ENCODE peak calls at places on chromosomes 5 and 9, in six cellular contexts. F, M, J, T, I and W are unnamed samples.
A peak's percentile ranks its signal among the peaks of the same experiment; 100 is the strongest.

GRCh38 chr9:113705938-113706519 is 170.1 kb upstream of the ZNF618 start:
- DNase-seq in T (no peak), M (no peak), I (no peak), J (no peak), F (no peak), W (peak; percentile 37)

GRCh38 chr5:39691993-39692392 is 267.2 kb upstream of the DAB2 start:
- DNase-seq in I (no peak), F (peak; percentile 26), T (no peak), M (no peak), J (no peak), W (no peak)

GRCh38 chr9:126862461-126862830 is 2.0 kb downstream of the ZBTB34 start:
- DNase-seq in J (no peak), F (no peak), T (no peak), I (no peak), M (peak; percentile 28), W (no peak)

GRCh38 chr9:119284118-119284517 is 85.1 kb downstream of the BRINP1 start:
- DNase-seq in T (no peak), M (no peak), F (no peak), J (no peak), I (no peak), W (no peak)

GRCh38 chr5:1542755-1543154 is 19.0 kb upstream of the LPCAT1 start:
- DNase-seq in F (peak; percentile 99), T (peak; percentile 99), M (no peak), I (no peak), J (no peak), W (no peak)

GRCh38 chr9:35529156-35529823 is 39.4 kb downstream of the RUSC2 start:
- DNase-seq in J (no peak), F (no peak), I (no peak), T (no peak), M (no peak), W (no peak)

GRCh38 chr5:150516011-150516410 is 8.1 kb downstream of the NDST1 start:
- DNase-seq in F (no peak), M (no peak), J (no peak), T (peak; percentile 87), I (no peak), W (no peak)

GRCh38 chr9:35814106-35814840 is 569 bp downstream of the HINT2 start:
- DNase-seq in J (no peak), I (peak; percentile 48), M (peak; percentile 75), F (peak; percentile 34), T (peak; percentile 50), W (no peak)

GRCh38 chr9:136342191-136343120 is 15.1 kb downstream of the GPSM1 start:
- DNase-seq in T (peak; percentile 44), I (peak; percentile 79), F (peak; percentile 60), M (peak; percentile 82), J (peak; percentile 72), W (peak; percentile 91)

GRCh38 chr5:140642718-140643117 is 3.5 kb downstream of the TMCO6 start:
- DNase-seq in J (no peak), T (peak; percentile 95), F (no peak), M (no peak), I (no peak), W (no peak)

GRCh38 chr9:7937018-7937417 is 137.4 kb upstream of the DMAC1 start:
- DNase-seq in J (no peak), M (no peak), F (no peak), I (no peak), T (no peak), W (no peak)

GRCh38 chr9:110109331-110110110 is 98.4 kb downstream of the C9orf152 start:
- DNase-seq in F (no peak), J (no peak), I (no peak), M (no peak), T (peak; percentile 39), W (no peak)

GRCh38 chr9:95726756-95727155 is 148.7 kb upstream of the ERCC6L2 start:
- DNase-seq in T (peak; percentile 74), F (peak; percentile 51), I (peak; percentile 46), J (no peak), M (peak; percentile 35), W (no peak)

GRCh38 chr9:2477755-2478154 is 143.8 kb upstream of the VLDLR start:
- DNase-seq in T (peak; percentile 41), M (no peak), I (no peak), F (peak; percentile 15), J (no peak), W (no peak)

GRCh38 chr5:160312139-160312959 is at the start of gene CCNJL:
- DNase-seq in J (no peak), T (no peak), I (peak; percentile 66), F (peak; percentile 33), M (no peak), W (peak; percentile 84)

GRCh38 chr5:143432658-143433239 is 29.3 kb upstream of the NR3C1 start:
- DNase-seq in F (no peak), I (no peak), M (peak; percentile 35), T (no peak), J (no peak), W (no peak)

GRCh38 chr5:122091942-122092600 is 14.0 kb upstream of the LOX start:
- DNase-seq in J (no peak), I (no peak), T (peak; percentile 79), M (no peak), F (peak; percentile 59), W (no peak)
- TF ChIP-seq CTCF in J (peak; percentile 42), I (no peak), T (peak; percentile 54), M (peak; percentile 53), F (peak; percentile 52), W (peak; percentile 67)

DNA sequence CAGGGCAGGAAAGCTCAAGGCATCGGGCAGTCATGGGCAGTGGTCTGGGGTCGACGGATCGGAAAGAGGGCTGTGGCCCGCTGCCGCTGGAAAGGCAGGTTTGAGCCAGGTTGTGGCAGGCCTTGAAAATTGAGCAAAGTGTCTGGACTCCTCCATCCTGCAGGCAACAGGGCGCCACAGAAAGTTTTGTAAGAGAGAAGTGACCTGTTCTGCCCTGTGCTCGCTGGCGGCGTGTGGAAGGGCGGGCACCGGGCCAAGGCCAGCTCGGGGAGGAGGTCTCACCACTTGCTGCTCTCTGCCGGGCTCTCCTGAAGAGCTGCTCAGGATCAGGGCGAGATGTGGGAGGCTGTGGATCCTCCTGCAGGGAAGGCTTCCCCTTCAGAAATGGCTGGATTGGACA is 41.4 kb upstream of the FAT2 start:
- DNase-seq in T (no peak), I (no peak), F (no peak), J (no peak), M (no peak), W (no peak)
- TF ChIP-seq CTCF in T (no peak), I (no peak), F (no peak), J (no peak), M (no peak), W (no peak)

DNA sequence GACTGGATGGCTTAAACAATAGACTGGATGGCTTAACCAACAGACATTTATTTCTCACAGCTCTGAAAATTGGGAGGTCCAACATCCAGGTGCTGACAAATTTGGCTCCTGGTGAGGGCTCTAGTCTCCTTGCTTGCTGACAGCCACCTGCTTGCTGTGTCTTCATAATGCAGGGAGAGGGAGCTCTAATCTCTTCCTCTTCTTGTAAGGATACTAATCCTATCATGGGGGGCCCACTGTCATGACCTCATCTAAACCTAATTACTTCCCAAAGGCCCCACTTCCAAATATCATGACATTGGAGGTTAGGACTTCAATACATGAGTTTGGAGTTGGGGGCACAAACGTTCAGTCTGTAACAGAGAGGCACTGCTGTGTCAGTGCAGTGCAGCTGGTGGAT is 26.4 kb downstream of the FOXD1 start:
- DNase-seq in J (no peak), T (no peak), I (no peak), F (no peak), M (no peak), W (no peak)
- TF ChIP-seq CTCF in J (no peak), T (no peak), I (no peak), F (no peak), M (peak; percentile 39), W (no peak)

GRCh38 chr5:42516282-42517042 is 93.2 kb downstream of the GHR start:
- DNase-seq in T (no peak), M (no peak), F (no peak), I (no peak), J (no peak), W (no peak)

GRCh38 chr5:42513246-42513645 is 90.0 kb downstream of the GHR start:
- DNase-seq in M (no peak), T (no peak), I (no peak), J (no peak), F (no peak), W (no peak)

GRCh38 chr5:42517164-42517563 is 93.9 kb downstream of the GHR start:
- DNase-seq in T (no peak), M (no peak), F (no peak), I (no peak), J (no peak), W (no peak)

GRCh38 chr5:42515504-42515903 is 92.3 kb downstream of the GHR start:
- DNase-seq in T (no peak), J (no peak), I (no peak), M (no peak), F (no peak), W (no peak)

GRCh38 chr5:42514759-42515158 is 91.5 kb downstream of the GHR start:
- DNase-seq in J (no peak), T (no peak), I (no peak), F (peak; percentile 48), M (peak; percentile 21), W (no peak)
- TF ChIP-seq CTCF in J (no peak), T (no peak), I (no peak), F (peak; percentile 41), M (peak; percentile 54), W (no peak)

DNA sequence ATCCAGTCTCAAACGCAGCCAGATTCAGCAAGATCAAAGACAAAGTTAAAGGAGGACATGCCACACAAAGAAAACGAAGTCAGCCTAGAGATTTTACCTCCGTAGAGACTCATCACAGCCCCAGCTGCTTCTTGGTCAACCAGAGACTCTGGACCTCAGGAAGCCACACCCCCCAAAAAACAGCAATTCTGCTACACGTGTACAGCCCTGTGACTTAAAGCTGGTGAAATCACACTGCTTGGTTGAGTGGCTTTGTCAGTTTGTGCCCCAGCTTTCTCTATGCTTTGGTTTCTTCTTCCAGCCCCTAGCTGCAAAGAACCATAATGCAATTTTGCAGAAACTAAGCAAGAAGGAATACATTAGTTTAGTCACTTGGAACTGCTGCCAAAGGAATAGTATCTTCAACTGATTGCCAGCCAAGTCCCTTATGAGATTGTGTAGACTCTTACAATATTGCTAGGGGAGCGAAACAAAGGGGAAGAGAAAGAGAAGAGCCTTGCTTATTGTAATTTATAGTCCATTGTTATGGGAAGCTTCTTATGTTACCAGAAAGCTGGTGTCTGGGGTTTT is 158.8 kb upstream of the ZNF462 start:
- DNase-seq in M (no peak), J (no peak), T (no peak), I (no peak), F (no peak), W (no peak)
- TF ChIP-seq CTCF in M (no peak), J (no peak), T (no peak), I (no peak), F (no peak), W (no peak)

GRCh38 chr5:137888489-137888874 is 775 bp upstream of the PKD2L2 start:
- DNase-seq in I (no peak), F (no peak), T (peak; percentile 10), J (no peak), M (no peak), W (no peak)

GRCh38 chr5:137894586-137894985 is 5.3 kb downstream of the PKD2L2 start:
- DNase-seq in F (no peak), T (no peak), J (no peak), M (no peak), I (no peak), W (no peak)

GRCh38 chr5:137888875-137889759 is at the start of gene PKD2L2:
- DNase-seq in J (peak; percentile 75), F (peak; percentile 63), M (peak; percentile 31), T (peak; percentile 73), I (peak; percentile 86), W (no peak)

GRCh38 chr5:137890850-137891249 is 1.6 kb downstream of the PKD2L2 start:
- DNase-seq in F (no peak), I (no peak), T (no peak), M (no peak), J (no peak), W (no peak)

GRCh38 chr5:137891849-137892248 is 2.6 kb downstream of the PKD2L2 start:
- DNase-seq in J (no peak), M (no peak), T (no peak), I (no peak), F (no peak), W (no peak)
- TF ChIP-seq CTCF in J (no peak), M (peak; percentile 48), T (peak; percentile 11), I (no peak), F (no peak), W (peak; percentile 65)